ENCODE peak calls at places on chromosomes 2 and 18, in seven cellular contexts. One of them, this sample, is unnamed.

GRCh38 chr2:55848096-55848495 is 75.5 kb downstream of the EFEMP1 start:
- DNase-seq in stromal cell of bone marrow: no peak
- DNase-seq in Calu3: no peak
- DNase-seq in skeletal muscle cell: no peak
- DNase-seq in Caki2: no peak
- DNase-seq in kidney tubule cell: no peak
- DNase-seq in amniotic stem cell: no peak
- DNase-seq in this sample: no peak

GRCh38 chr2:217903859-217904613 is 98.8 kb downstream of the TNS1 start:
- DNase-seq in stromal cell of bone marrow: no peak
- DNase-seq in Calu3: no peak
- DNase-seq in skeletal muscle cell: no peak
- DNase-seq in Caki2: no peak
- DNase-seq in kidney tubule cell: no peak
- DNase-seq in amniotic stem cell: no peak
- DNase-seq in this sample: no peak

GRCh38 chr2:158477202-158477601 is 20.4 kb downstream of the PKP4 start:
- DNase-seq in stromal cell of bone marrow: no peak
- DNase-seq in Calu3: no peak
- DNase-seq in skeletal muscle cell: no peak
- DNase-seq in Caki2: no peak
- DNase-seq in kidney tubule cell: no peak
- DNase-seq in amniotic stem cell: no peak
- DNase-seq in this sample: no peak

GRCh38 chr18:54551590-54551989 is 39.5 kb upstream of the DYNAP start:
- DNase-seq in stromal cell of bone marrow: no peak
- DNase-seq in Calu3: no peak
- DNase-seq in skeletal muscle cell: no peak
- DNase-seq in Caki2: no peak
- DNase-seq in kidney tubule cell: no peak
- DNase-seq in amniotic stem cell: no peak
- DNase-seq in this sample: no peak

GRCh38 chr2:174024524-174025270 is 59.5 kb upstream of the SP3 start:
- DNase-seq in stromal cell of bone marrow: peak
- DNase-seq in Calu3: no peak
- DNase-seq in skeletal muscle cell: peak
- DNase-seq in Caki2: no peak
- DNase-seq in kidney tubule cell: peak
- DNase-seq in amniotic stem cell: no peak
- DNase-seq in this sample: no peak

GRCh38 chr2:105183555-105184323 is 57.8 kb upstream of the GPR45 start:
- DNase-seq in stromal cell of bone marrow: no peak
- DNase-seq in Calu3: no peak
- DNase-seq in skeletal muscle cell: no peak
- DNase-seq in Caki2: no peak
- DNase-seq in kidney tubule cell: no peak
- DNase-seq in amniotic stem cell: no peak
- DNase-seq in this sample: no peak

GRCh38 chr2:36339819-36340218 is 15.8 kb upstream of the CRIM1 start:
- DNase-seq in stromal cell of bone marrow: no peak
- DNase-seq in Calu3: no peak
- DNase-seq in skeletal muscle cell: no peak
- DNase-seq in Caki2: peak
- DNase-seq in kidney tubule cell: peak
- DNase-seq in amniotic stem cell: no peak
- DNase-seq in this sample: no peak

GRCh38 chr18:63154350-63155152 is 165.0 kb downstream of the BCL2 start:
- DNase-seq in stromal cell of bone marrow: no peak
- DNase-seq in Calu3: no peak
- DNase-seq in skeletal muscle cell: no peak
- DNase-seq in Caki2: no peak
- DNase-seq in kidney tubule cell: no peak
- DNase-seq in amniotic stem cell: no peak
- DNase-seq in this sample: no peak

GRCh38 chr18:34834897-34835296 is 124.8 kb downstream of the DTNA start:
- DNase-seq in stromal cell of bone marrow: peak
- DNase-seq in Calu3: no peak
- DNase-seq in skeletal muscle cell: no peak
- DNase-seq in Caki2: no peak
- DNase-seq in kidney tubule cell: no peak
- DNase-seq in amniotic stem cell: no peak
- DNase-seq in this sample: no peak

GRCh38 chr2:224749136-224749535 is 33.0 kb upstream of the CCDC195 start:
- DNase-seq in stromal cell of bone marrow: no peak
- DNase-seq in Calu3: no peak
- DNase-seq in skeletal muscle cell: no peak
- DNase-seq in Caki2: no peak
- DNase-seq in kidney tubule cell: peak
- DNase-seq in amniotic stem cell: no peak
- DNase-seq in this sample: no peak

GRCh38 chr2:85188852-85189251 is 55.7 kb downstream of the TCF7L1 start:
- DNase-seq in stromal cell of bone marrow: no peak
- DNase-seq in Calu3: no peak
- DNase-seq in skeletal muscle cell: no peak
- DNase-seq in Caki2: no peak
- DNase-seq in kidney tubule cell: peak
- DNase-seq in amniotic stem cell: no peak
- DNase-seq in this sample: no peak

GRCh38 chr2:119156891-119157773 is 1.4 kb downstream of the C1QL2 start:
- DNase-seq in stromal cell of bone marrow: no peak
- DNase-seq in Calu3: no peak
- DNase-seq in skeletal muscle cell: no peak
- DNase-seq in Caki2: no peak
- DNase-seq in kidney tubule cell: no peak
- DNase-seq in amniotic stem cell: no peak
- DNase-seq in this sample: no peak

GRCh38 chr2:103810875-103811274 is 1043.0 kb upstream of the POU3F3 start:
- DNase-seq in stromal cell of bone marrow: no peak
- DNase-seq in Calu3: no peak
- DNase-seq in skeletal muscle cell: no peak
- DNase-seq in Caki2: no peak
- DNase-seq in kidney tubule cell: no peak
- DNase-seq in amniotic stem cell: no peak
- DNase-seq in this sample: no peak

GRCh38 chr18:24567199-24567598 is 106.8 kb downstream of the HRH4 start:
- DNase-seq in stromal cell of bone marrow: peak
- DNase-seq in Calu3: no peak
- DNase-seq in skeletal muscle cell: no peak
- DNase-seq in Caki2: no peak
- DNase-seq in kidney tubule cell: peak
- DNase-seq in amniotic stem cell: no peak
- DNase-seq in this sample: peak

GRCh38 chr2:178404380-178404767 is 46.6 kb downstream of the PRKRA start:
- DNase-seq in stromal cell of bone marrow: peak
- DNase-seq in Calu3: no peak
- DNase-seq in skeletal muscle cell: peak
- DNase-seq in Caki2: no peak
- DNase-seq in kidney tubule cell: peak
- DNase-seq in amniotic stem cell: no peak
- DNase-seq in this sample: peak